ENCODE peak calls at places on chromosomes 13 and 19, in five cellular contexts. V is IMR-90, C is GM23338, L is spleen, X is esophagus muscularis mucosa. N is an unnamed sample. For H3K4me1, the result is how much of the 10 kb centered on the place peaks cover.

GRCh38 chr13:82822935-82823334 is 1059.3 kb downstream of the SLITRK1 start:
- DNase-seq in V (no peak), X (no peak), C (no peak), L (no peak), N (no peak)

GRCh38 chr19:8641908-8642547 is 11.6 kb downstream of the NFILZ start:
- DNase-seq in V (peak), X (no peak), L (no peak), C (peak), N (peak)

GRCh38 chr13:106796280-106797047 is 228.5 kb upstream of the ARGLU1 start:
- DNase-seq in V (no peak), C (peak), L (no peak), X (no peak), N (no peak)

GRCh38 chr19:2294377-2295335 is 12.7 kb upstream of the PEAK3 start:
- DNase-seq in L (peak), X (no peak), V (peak), C (no peak), N (no peak)

GRCh38 chr19:47489072-47489914 is 5.3 kb upstream of the KPTN start:
- DNase-seq in V (no peak), X (no peak), C (no peak), L (no peak), N (no peak)

GRCh38 chr13:27174766-27175455 is 3.3 kb upstream of the USP12 start:
- DNase-seq in V (peak), X (no peak), L (no peak), C (no peak), N (no peak)

GRCh38 chr19:57708641-57709354 is at the start of gene ZNF154:
- DNase-seq in X (no peak), L (peak), C (peak), V (peak), N (no peak)

GRCh38 chr13:51887441-51887840 is 25.7 kb downstream of the CCDC70 start:
- DNase-seq in V (no peak), L (no peak), X (no peak), C (no peak), N (no peak)

GRCh38 chr13:48221301-48222190 is 11.5 kb upstream of the ITM2B start:
- DNase-seq in X (no peak), C (no peak), L (no peak), V (no peak), N (no peak)

GRCh38 chr19:1904385-1905070 is 671 bp upstream of the ADAT3 start:
- DNase-seq in L (no peak), V (no peak), C (peak), X (no peak), N (no peak)

GRCh38 chr19:38228005-38228377 is 4.0 kb upstream of the DPF1 start:
- DNase-seq in L (no peak), C (peak), V (no peak), X (no peak), N (no peak)

GRCh38 chr13:69226427-69226826 is 881.2 kb upstream of the ATXN8OS start:
- DNase-seq in V (no peak), L (no peak), C (no peak), X (no peak), N (no peak)

GRCh38 chr19:49441210-49441959 is at the start of gene SLC17A7:
- DNase-seq in C (peak), X (no peak), L (no peak), V (no peak), N (no peak)

GRCh38 chr13:90201198-90201597 is 1146.3 kb upstream of the MIR17HG start:
- DNase-seq in L (no peak), X (no peak), C (no peak), V (no peak), N (no peak)

GRCh38 chr13:100544866-100545683 is 43.5 kb downstream of the GGACT start:
- DNase-seq in L (no peak), C (no peak), V (no peak), X (no peak), N (no peak)

GRCh38 chr19:13121551-13122274 is 3.6 kb downstream of the NACC1 start:
- DNase-seq in L (no peak), V (no peak), X (no peak), C (no peak), N (no peak)

GRCh38 chr19:29265436-29265835 is 52.5 kb upstream of the UQCRFS1 start:
- DNase-seq in V (no peak), L (no peak), X (no peak), C (no peak), N (no peak)

GRCh38 chr19:27909185-27909840 is 1303.6 kb downstream of the UQCRFS1 start:
- DNase-seq in X (no peak), C (no peak), V (no peak), L (no peak), N (no peak)

GRCh38 chr19:42250666-42251531 is 4.0 kb downstream of the ERF start:
- DNase-seq in V (peak), X (no peak), C (no peak), L (peak), N (no peak)

GRCh38 chr19:8242212-8242821 is 33.1 kb downstream of the CERS4 start:
- DNase-seq in V (no peak), X (no peak), L (no peak), C (no peak), N (no peak)

GRCh38 chr19:4456566-4456842 is 1.1 kb downstream of the UBXN6 start:
- DNase-seq in L (peak), C (no peak), X (no peak), V (peak), N (peak)

GRCh38 chr13:79108914-79109643 is 297.0 kb downstream of the RBM26 start:
- DNase-seq in X (no peak), L (no peak), V (no peak), C (no peak), N (no peak)

GRCh38 chr13:52785721-52786120 is 46.1 kb upstream of the CNMD start:
- DNase-seq in L (no peak), V (no peak), X (no peak), C (no peak), N (no peak)

GRCh38 chr13:96671073-96671472 is 323.2 kb downstream of the OXGR1 start:
- DNase-seq in X (no peak), V (no peak), C (no peak), L (no peak), N (no peak)

GRCh38 chr19:1470864-1471513 is 8.0 kb downstream of the C19orf25 start:
- DNase-seq in C (peak), X (no peak), L (no peak), V (no peak), N (no peak)

GRCh38 chr13:42544246-42544915 is 29.6 kb upstream of the TNFSF11 start:
- DNase-seq in X (no peak), L (no peak), C (no peak), V (no peak), N (no peak)

GRCh38 chr13:51958217-51958547 is 53.1 kb downstream of the ATP7B start:
- DNase-seq in V (no peak), C (peak), L (no peak), X (no peak), N (no peak)

GRCh38 chr19:51783373-51783772 is 11.6 kb upstream of the FPR3 start:
- DNase-seq in V (no peak), C (peak), L (no peak), X (peak), N (no peak)

GRCh38 chr19:38386968-38387549 is 775 bp downstream of the GGN start:
- DNase-seq in C (no peak), V (no peak), L (peak), X (no peak), N (no peak)

GRCh38 chr19:17329768-17330545 is 4.7 kb downstream of the ANO8 start:
- DNase-seq in V (no peak), C (no peak), L (no peak), X (no peak), N (no peak)

GRCh38 chr13:30708541-30708940 is 26.8 kb upstream of the ALOX5AP start:
- DNase-seq in V (peak), L (no peak), C (no peak), X (no peak), N (no peak)

GRCh38 chr13:110885966-110886365 is 28.9 kb downstream of the ANKRD10 start:
- DNase-seq in V (no peak), X (no peak), L (no peak), C (peak), N (peak)
- H3K4me1 ChIP-seq in V (under half), X (under half), L (under half), C (under half), N (under half)

GRCh38 chr13:33252103-33252502 is 33.5 kb downstream of the STARD13 start:
- DNase-seq in C (no peak), X (no peak), V (no peak), L (no peak), N (no peak)
- H3K4me1 ChIP-seq in C (under half), X (half or more), V (under half), L (under half), N (under half)

DNA sequence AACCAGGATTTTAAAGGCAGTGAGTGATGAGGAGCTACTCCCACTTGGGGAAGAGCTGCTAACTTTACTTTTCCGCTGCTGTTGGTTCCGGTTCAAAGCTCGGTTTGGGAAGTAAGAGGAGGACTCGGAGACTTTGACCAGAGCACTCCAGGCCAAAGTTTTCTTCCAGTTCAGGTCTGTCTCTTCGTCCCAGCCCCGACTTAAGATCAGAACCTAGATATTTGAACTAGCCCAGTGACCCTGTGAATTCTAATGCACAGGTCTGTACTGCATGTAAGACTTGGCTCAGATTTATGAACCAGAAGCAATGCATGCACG is 2.0 kb downstream of the COL4A2 start:
- DNase-seq in V (no peak), L (no peak), C (no peak), X (no peak), N (peak)
- H3K4me1 ChIP-seq in V (under half), L (half or more), C (under half), X (half or more), N (half or more)

DNA sequence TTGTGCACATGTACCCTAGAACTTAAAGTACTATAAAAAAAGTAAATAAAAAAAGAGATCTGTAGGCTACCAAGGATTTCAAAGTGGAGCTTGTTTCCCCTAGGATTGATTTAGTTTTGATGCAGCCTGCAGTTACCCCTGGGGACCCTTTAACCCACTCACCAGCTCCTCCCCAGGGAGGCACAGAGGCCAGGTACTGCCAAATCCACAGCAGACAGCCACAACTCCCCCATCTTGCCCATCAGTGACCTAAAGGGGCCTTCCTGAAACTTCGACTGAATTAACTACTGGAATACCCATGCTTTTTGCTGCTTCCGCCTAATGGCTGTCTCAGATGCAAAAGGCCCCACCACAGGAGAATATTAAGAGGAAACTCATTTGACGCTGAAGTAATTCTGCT is 95.1 kb downstream of the FOXO1 start:
- DNase-seq in X (no peak), C (no peak), V (no peak), L (no peak), N (no peak)
- H3K4me1 ChIP-seq in X (half or more), C (half or more), V (under half), L (half or more), N (under half)

GRCh38 chr13:114111577-114111976 is 20.8 kb downstream of the RASA3 start:
- DNase-seq in V (peak), C (no peak), L (peak), X (no peak), N (no peak)

GRCh38 chr13:114112826-114113322 is 19.5 kb downstream of the RASA3 start:
- DNase-seq in C (peak), X (no peak), L (peak), V (no peak), N (no peak)

GRCh38 chr13:114110091-114110829 is 22.2 kb downstream of the RASA3 start:
- DNase-seq in V (no peak), L (peak), X (no peak), C (peak), N (no peak)

GRCh38 chr13:114113961-114114360 is 18.5 kb downstream of the RASA3 start:
- DNase-seq in C (no peak), V (no peak), X (no peak), L (peak), N (no peak)

GRCh38 chr13:114112231-114112825 is 20.1 kb downstream of the RASA3 start:
- DNase-seq in X (no peak), L (peak), V (peak), C (no peak), N (no peak)
- H3K4me1 ChIP-seq in X (half or more), L (half or more), V (half or more), C (under half), N (under half)

DNA sequence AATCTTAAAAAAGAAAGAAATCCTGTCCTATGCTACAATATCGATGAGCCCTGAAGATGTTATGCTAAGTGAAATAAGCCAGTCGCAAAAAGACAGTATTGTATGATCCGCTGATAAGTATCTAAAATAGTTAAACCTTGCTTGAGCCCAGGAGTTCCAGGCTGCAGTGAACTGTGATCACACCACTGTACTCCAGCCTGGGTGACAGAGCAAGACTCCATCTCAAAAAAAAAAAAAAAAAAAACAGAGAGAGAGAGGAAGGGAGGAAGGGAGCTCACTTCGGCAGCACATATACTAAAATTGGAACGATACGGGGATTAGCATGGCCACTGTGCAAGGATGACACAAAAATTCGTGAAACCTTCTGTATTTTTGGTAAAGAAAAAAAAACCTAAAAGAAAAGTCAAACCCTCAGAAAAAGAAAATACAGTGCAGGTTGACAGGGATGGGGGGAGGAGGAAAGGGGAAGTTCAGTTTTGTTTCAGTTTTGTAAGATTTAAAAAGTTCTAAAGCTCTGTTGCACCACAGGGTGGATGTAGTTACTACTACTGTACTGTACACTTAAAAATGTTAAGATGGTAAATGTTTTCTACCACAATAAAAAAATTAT is 8.4 kb downstream of the CLASRP start:
- DNase-seq in X (no peak), L (no peak), C (no peak), V (no peak), N (no peak)
- H3K4me1 ChIP-seq in X (half or more), L (half or more), C (under half), V (under half), N (under half)